ENCODE peak calls at places on chromosomes 3 and 15, in six cellular contexts. Q, P, R, D, K and I are unnamed samples.

GRCh38 chr15:40367673-40368611 is 9.9 kb downstream of the DISP2 start:
- DNase-seq in R (peak), D (peak), K (peak), Q (peak), P (no peak), I (peak)

GRCh38 chr3:22475665-22476064 is 724.7 kb upstream of the ZNF385D start:
- DNase-seq in Q (no peak), P (no peak), R (no peak), D (no peak), K (no peak), I (no peak)

GRCh38 chr15:51030649-51031316 is 63.9 kb downstream of the TNFAIP8L3 start:
- DNase-seq in K (no peak), P (no peak), R (no peak), Q (no peak), D (no peak), I (no peak)

GRCh38 chr15:58056015-58056414 is 9.5 kb downstream of the ALDH1A2 start:
- DNase-seq in Q (no peak), P (no peak), K (no peak), D (no peak), R (no peak), I (no peak)

GRCh38 chr15:73065114-73065513 is 12.9 kb downstream of the NEO1 start:
- DNase-seq in P (no peak), R (no peak), D (no peak), Q (no peak), K (no peak), I (no peak)

GRCh38 chr15:81924667-81925183 is 121.1 kb downstream of the MEX3B start:
- DNase-seq in R (no peak), D (no peak), P (no peak), K (no peak), Q (no peak), I (no peak)

GRCh38 chr3:184031187-184031792 is at the start of gene HTR3D:
- DNase-seq in P (no peak), D (no peak), Q (no peak), R (no peak), K (no peak), I (no peak)

GRCh38 chr3:18121020-18121419 is 304.1 kb downstream of the SATB1 start:
- DNase-seq in Q (no peak), P (no peak), K (no peak), R (no peak), D (no peak), I (no peak)

GRCh38 chr3:51967384-51968174 is at the start of gene PCBP4:
- DNase-seq in Q (no peak), R (peak), K (peak), P (no peak), D (no peak), I (peak)

GRCh38 chr15:47337836-47338235 is 379.5 kb upstream of the SEMA6D start:
- DNase-seq in R (no peak), Q (no peak), D (no peak), K (no peak), P (no peak), I (no peak)

GRCh38 chr3:23594897-23595670 is 210.7 kb upstream of the UBE2E1 start:
- DNase-seq in Q (no peak), D (no peak), P (no peak), R (no peak), K (no peak), I (no peak)

GRCh38 chr3:58164199-58164879 is 46.4 kb downstream of the DNASE1L3 start:
- DNase-seq in R (no peak), K (no peak), Q (no peak), D (no peak), P (peak), I (no peak)

GRCh38 chr3:72288955-72289707 is 504.2 kb upstream of the PROK2 start:
- DNase-seq in K (peak), P (no peak), D (no peak), Q (no peak), R (no peak), I (no peak)

GRCh38 chr3:83863380-83863779 is 1095.4 kb upstream of the CADM2 start:
- DNase-seq in D (no peak), Q (no peak), P (no peak), R (no peak), K (no peak), I (no peak)

GRCh38 chr3:33962383-33962782 is 164.0 kb downstream of the PDCD6IP start:
- DNase-seq in P (no peak), R (no peak), D (no peak), Q (no peak), K (no peak), I (no peak)

GRCh38 chr15:46900992-46901391 is 816.3 kb upstream of the SEMA6D start:
- DNase-seq in D (no peak), K (no peak), Q (no peak), P (no peak), R (no peak), I (no peak)